ENCODE peak calls at places on chromosomes 13 and 19, in four cellular contexts. One of them, this sample, is unnamed.

GRCh38 chr13:35465345-35465744 is 11.1 kb downstream of the MAB21L1 start:
- DNase-seq in HepG2: no peak
- DNase-seq in lower lobe of right lung: no peak
- DNase-seq in esophagus muscularis mucosa: no peak
- DNase-seq in this sample: no peak

GRCh38 chr19:40251991-40252390 is 25.5 kb upstream of the CCNP start:
- DNase-seq in HepG2: no peak
- DNase-seq in lower lobe of right lung: no peak
- DNase-seq in esophagus muscularis mucosa: no peak
- DNase-seq in this sample: no peak

GRCh38 chr13:46296920-46297319 is 85.2 kb downstream of the LRRC63 start:
- DNase-seq in lower lobe of right lung: no peak
- DNase-seq in HepG2: no peak
- DNase-seq in esophagus muscularis mucosa: no peak
- DNase-seq in this sample: peak; percentile 83

GRCh38 chr13:71722206-71722605 is 144.8 kb downstream of the DACH1 start:
- DNase-seq in lower lobe of right lung: no peak
- DNase-seq in HepG2: no peak
- DNase-seq in esophagus muscularis mucosa: no peak
- DNase-seq in this sample: no peak

GRCh38 chr13:100395698-100396373 is 192.8 kb downstream of the GGACT start:
- DNase-seq in HepG2: no peak
- DNase-seq in lower lobe of right lung: no peak
- DNase-seq in esophagus muscularis mucosa: no peak
- DNase-seq in this sample: no peak

GRCh38 chr13:45623516-45624090 is 8.1 kb upstream of the ERICH6B start:
- DNase-seq in lower lobe of right lung: no peak
- DNase-seq in HepG2: peak; percentile 19
- DNase-seq in esophagus muscularis mucosa: peak; percentile 26
- DNase-seq in this sample: no peak

GRCh38 chr19:18254546-18255500 is 19.4 kb downstream of the IQCN start:
- DNase-seq in lower lobe of right lung: no peak
- DNase-seq in HepG2: no peak
- DNase-seq in esophagus muscularis mucosa: no peak
- DNase-seq in this sample: no peak

GRCh38 chr13:78401833-78402232 is 201.5 kb downstream of the POU4F1 start:
- DNase-seq in esophagus muscularis mucosa: no peak
- DNase-seq in HepG2: no peak
- DNase-seq in lower lobe of right lung: no peak
- DNase-seq in this sample: no peak

GRCh38 chr19:29663861-29664752 is 1.2 kb upstream of the PLEKHF1 start:
- DNase-seq in esophagus muscularis mucosa: no peak
- DNase-seq in HepG2: no peak
- DNase-seq in lower lobe of right lung: no peak
- DNase-seq in this sample: no peak

GRCh38 chr19:49489601-49490167 is 2.3 kb downstream of the RPL13A start:
- DNase-seq in lower lobe of right lung: no peak
- DNase-seq in esophagus muscularis mucosa: no peak
- DNase-seq in HepG2: peak; percentile 75
- DNase-seq in this sample: no peak

GRCh38 chr13:91236942-91237341 is 110.5 kb upstream of the MIR17HG start:
- DNase-seq in lower lobe of right lung: no peak
- DNase-seq in esophagus muscularis mucosa: no peak
- DNase-seq in HepG2: no peak
- DNase-seq in this sample: no peak

GRCh38 chr19:33622505-33622808 is 704 bp downstream of the CHST8 start:
- DNase-seq in HepG2: no peak
- DNase-seq in esophagus muscularis mucosa: no peak
- DNase-seq in lower lobe of right lung: no peak
- DNase-seq in this sample: no peak

GRCh38 chr13:45301263-45301662 is 39.7 kb downstream of the TPT1 start:
- DNase-seq in esophagus muscularis mucosa: no peak
- DNase-seq in HepG2: no peak
- DNase-seq in lower lobe of right lung: no peak
- DNase-seq in this sample: no peak

GRCh38 chr13:97225533-97225932 is 3.4 kb downstream of the MBNL2 start:
- DNase-seq in HepG2: no peak
- DNase-seq in lower lobe of right lung: no peak
- DNase-seq in esophagus muscularis mucosa: no peak
- DNase-seq in this sample: no peak

GRCh38 chr13:20174656-20175405 is 14.0 kb upstream of the GJA3 start:
- DNase-seq in HepG2: peak; percentile 26
- DNase-seq in esophagus muscularis mucosa: peak; percentile 98
- DNase-seq in lower lobe of right lung: peak; percentile 87
- DNase-seq in this sample: peak; percentile 38

GRCh38 chr19:18233224-18233825 is 7.1 kb upstream of the PDE4C start:
- DNase-seq in esophagus muscularis mucosa: no peak
- DNase-seq in HepG2: peak; percentile 39
- DNase-seq in lower lobe of right lung: peak; percentile 71
- DNase-seq in this sample: no peak

GRCh38 chr19:9128171-9128570 is 1.4 kb upstream of the OR7G3 start:
- DNase-seq in lower lobe of right lung: no peak
- DNase-seq in esophagus muscularis mucosa: no peak
- DNase-seq in HepG2: no peak
- DNase-seq in this sample: no peak

GRCh38 chr19:38544569-38545315 is 73.0 kb downstream of the MAP4K1 start:
- DNase-seq in esophagus muscularis mucosa: no peak
- DNase-seq in HepG2: no peak
- DNase-seq in lower lobe of right lung: peak; percentile 12
- DNase-seq in this sample: peak; percentile 7

GRCh38 chr19:46495789-46496099 is at the start of gene PNMA8B:
- DNase-seq in esophagus muscularis mucosa: no peak
- DNase-seq in HepG2: no peak
- DNase-seq in lower lobe of right lung: peak; percentile 56
- DNase-seq in this sample: no peak

GRCh38 chr13:110713642-110713952 is at the start of gene ING1:
- DNase-seq in lower lobe of right lung: no peak
- DNase-seq in HepG2: no peak
- DNase-seq in esophagus muscularis mucosa: no peak
- DNase-seq in this sample: no peak

GRCh38 chr13:61024046-61024445 is 391.6 kb downstream of the PCDH20 start:
- DNase-seq in lower lobe of right lung: no peak
- DNase-seq in esophagus muscularis mucosa: no peak
- DNase-seq in HepG2: no peak
- DNase-seq in this sample: no peak

GRCh38 chr19:45767410-45767880 is 1.6 kb downstream of the SIX5 start:
- DNase-seq in esophagus muscularis mucosa: no peak
- DNase-seq in HepG2: peak; percentile 78
- DNase-seq in lower lobe of right lung: peak; percentile 77
- DNase-seq in this sample: peak; percentile 45

GRCh38 chr19:40954573-40954972 is 36.5 kb upstream of the CYP2B6 start:
- DNase-seq in lower lobe of right lung: no peak
- DNase-seq in esophagus muscularis mucosa: no peak
- DNase-seq in HepG2: no peak
- DNase-seq in this sample: no peak

GRCh38 chr19:45443462-45444317 is 20.0 kb upstream of the ERCC1 start:
- DNase-seq in esophagus muscularis mucosa: peak; percentile 97
- DNase-seq in HepG2: peak; percentile 93
- DNase-seq in lower lobe of right lung: peak; percentile 98
- DNase-seq in this sample: no peak

DNA sequence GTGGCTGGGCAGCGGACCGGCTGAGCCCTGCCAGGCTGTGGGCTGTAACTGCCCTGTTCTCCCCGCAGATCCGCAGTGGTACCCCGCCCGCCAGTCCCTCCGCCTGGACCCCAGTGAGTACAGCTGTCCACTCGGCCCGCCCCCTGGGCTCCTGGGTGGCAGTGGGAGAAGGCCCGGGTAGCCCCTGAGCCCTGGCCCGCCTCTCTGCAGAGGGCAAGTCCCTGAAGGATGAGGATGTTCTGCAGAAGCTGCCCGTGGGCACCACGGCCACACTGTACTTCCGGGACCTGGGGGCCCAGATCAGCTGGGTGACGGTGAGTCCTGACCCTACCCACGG is 8.3 kb downstream of the NDUFB7 start:
- DNase-seq in HepG2: no peak
- DNase-seq in lower lobe of right lung: no peak
- DNase-seq in esophagus muscularis mucosa: no peak
- DNase-seq in this sample: no peak
- H3K4me3 ChIP-seq in HepG2: no peak overlapping the region
- H3K4me3 ChIP-seq in lower lobe of right lung: no peak overlapping the region
- H3K4me3 ChIP-seq in esophagus muscularis mucosa: no peak overlapping the region
- H3K4me3 ChIP-seq in this sample: no peak overlapping the region

GRCh38 chr13:40391788-40392187 is 274.7 kb downstream of the FOXO1 start:
- DNase-seq in HepG2: no peak
- DNase-seq in esophagus muscularis mucosa: peak; percentile 53
- DNase-seq in lower lobe of right lung: no peak
- DNase-seq in this sample: no peak

GRCh38 chr13:40387775-40388174 is 278.7 kb downstream of the FOXO1 start:
- DNase-seq in esophagus muscularis mucosa: peak; percentile 55
- DNase-seq in lower lobe of right lung: no peak
- DNase-seq in HepG2: no peak
- DNase-seq in this sample: no peak

GRCh38 chr13:40388617-40389016 is 277.8 kb downstream of the FOXO1 start:
- DNase-seq in esophagus muscularis mucosa: peak; percentile 85
- DNase-seq in lower lobe of right lung: no peak
- DNase-seq in HepG2: no peak
- DNase-seq in this sample: no peak

GRCh38 chr13:40389081-40389641 is 277.3 kb downstream of the FOXO1 start:
- DNase-seq in lower lobe of right lung: no peak
- DNase-seq in HepG2: no peak
- DNase-seq in esophagus muscularis mucosa: peak; percentile 87
- DNase-seq in this sample: no peak

DNA sequence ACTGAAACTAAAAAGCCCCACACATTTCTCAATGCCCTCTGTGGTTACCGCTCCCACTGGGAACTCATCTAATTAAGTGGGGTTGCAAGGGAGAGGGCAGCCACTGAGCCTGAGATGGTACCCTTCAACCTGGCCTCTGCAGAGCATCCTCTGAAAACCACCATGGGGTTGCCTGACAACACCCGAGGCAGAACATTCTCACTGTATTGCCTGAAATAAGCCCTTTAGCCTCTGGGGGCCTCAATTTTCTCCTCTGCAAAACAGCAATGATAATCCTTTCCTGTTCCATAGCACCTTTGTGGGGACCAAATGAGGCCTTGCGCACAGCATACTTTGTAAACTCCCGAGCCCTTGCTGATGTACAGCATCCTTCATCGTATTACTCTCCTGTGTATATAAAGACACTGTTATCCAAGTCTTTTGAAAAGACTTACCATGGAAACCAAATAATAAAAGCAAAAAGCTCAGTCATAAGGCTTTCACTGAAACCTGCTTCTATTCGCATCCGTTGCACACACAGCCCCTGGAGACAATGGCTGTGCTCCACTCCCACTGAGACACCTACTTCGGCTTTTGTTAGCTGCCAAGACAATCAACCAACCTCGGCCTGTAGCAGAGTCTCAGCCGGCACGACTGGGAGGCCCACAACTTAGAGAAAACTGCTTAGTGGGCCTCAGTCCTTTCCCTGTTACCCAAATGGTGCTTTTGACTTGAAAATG is 276.0 kb downstream of the FOXO1 start:
- DNase-seq in esophagus muscularis mucosa: peak; percentile 75
- DNase-seq in lower lobe of right lung: no peak
- DNase-seq in HepG2: no peak
- DNase-seq in this sample: no peak
- H3K4me3 ChIP-seq in esophagus muscularis mucosa: no peak overlapping the region
- H3K4me3 ChIP-seq in lower lobe of right lung: no peak overlapping the region
- H3K4me3 ChIP-seq in HepG2: no peak overlapping the region
- H3K4me3 ChIP-seq in this sample: no peak overlapping the region

GRCh38 chr13:74904547-74904946 is 577.4 kb downstream of the TBC1D4 start:
- DNase-seq in HepG2: no peak
- DNase-seq in lower lobe of right lung: no peak
- DNase-seq in esophagus muscularis mucosa: no peak
- DNase-seq in this sample: no peak
- H3K4me3 ChIP-seq in HepG2: no peak overlapping the region
- H3K4me3 ChIP-seq in lower lobe of right lung: no peak overlapping the region
- H3K4me3 ChIP-seq in esophagus muscularis mucosa: no peak overlapping the region
- H3K4me3 ChIP-seq in this sample: no peak overlapping the region

GRCh38 chr19:19260842-19261241 is 12.3 kb downstream of the TM6SF2 start:
- DNase-seq in HepG2: no peak
- DNase-seq in esophagus muscularis mucosa: no peak
- DNase-seq in lower lobe of right lung: no peak
- DNase-seq in this sample: no peak
- H3K4me3 ChIP-seq in HepG2: no peak overlapping the region
- H3K4me3 ChIP-seq in esophagus muscularis mucosa: no peak overlapping the region
- H3K4me3 ChIP-seq in lower lobe of right lung: no peak overlapping the region
- H3K4me3 ChIP-seq in this sample: no peak overlapping the region

DNA sequence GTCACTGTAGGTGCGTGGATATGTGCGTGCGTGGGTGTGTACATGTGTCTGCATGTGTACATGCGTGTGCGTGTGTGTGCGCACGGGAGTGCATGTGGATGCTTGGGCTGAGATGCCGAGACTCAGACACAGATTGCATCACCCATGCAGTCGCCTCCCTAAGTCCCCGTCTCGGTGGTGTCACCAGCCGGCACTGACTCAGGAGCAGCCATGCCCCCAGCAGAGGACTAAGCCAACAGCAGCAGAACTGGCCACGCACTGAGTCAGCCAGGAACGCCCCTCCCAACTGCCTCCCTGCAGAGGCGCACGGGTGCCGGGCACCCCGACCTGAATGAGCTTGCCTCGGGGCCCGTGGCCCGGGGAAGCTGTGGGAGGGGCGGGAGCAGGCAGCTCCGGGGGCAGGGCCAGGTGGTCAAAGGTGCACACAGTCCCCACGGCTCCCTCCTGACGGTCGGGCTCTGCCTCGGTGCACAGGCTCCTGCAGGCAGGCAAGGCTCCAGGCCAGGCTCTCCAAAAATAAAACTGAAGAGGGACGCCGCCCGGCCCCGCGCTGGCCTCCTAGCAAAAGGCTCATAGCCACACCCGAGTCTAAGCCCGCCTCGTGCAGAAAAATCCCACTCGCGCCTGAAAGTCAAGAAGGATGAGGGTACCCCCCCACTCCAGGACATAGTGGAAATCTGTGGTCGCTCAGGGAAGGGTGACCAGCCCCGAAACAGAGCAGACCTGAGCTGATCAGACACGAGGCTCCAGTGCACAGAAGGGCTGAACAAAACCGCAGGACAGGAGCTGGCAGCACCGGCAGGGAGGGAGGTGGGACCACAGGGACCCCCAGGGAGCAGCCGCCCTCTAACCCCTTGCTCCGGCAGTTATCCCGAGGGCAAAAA is 49.2 kb downstream of the GADD45B start:
- DNase-seq in lower lobe of right lung: no peak
- DNase-seq in HepG2: peak; percentile 68
- DNase-seq in esophagus muscularis mucosa: no peak
- DNase-seq in this sample: no peak
- H3K4me3 ChIP-seq in lower lobe of right lung: no peak overlapping the region
- H3K4me3 ChIP-seq in HepG2: peak overlapping the region; percentile 57
- H3K4me3 ChIP-seq in esophagus muscularis mucosa: peak overlapping the region; percentile 32
- H3K4me3 ChIP-seq in this sample: no peak overlapping the region

DNA sequence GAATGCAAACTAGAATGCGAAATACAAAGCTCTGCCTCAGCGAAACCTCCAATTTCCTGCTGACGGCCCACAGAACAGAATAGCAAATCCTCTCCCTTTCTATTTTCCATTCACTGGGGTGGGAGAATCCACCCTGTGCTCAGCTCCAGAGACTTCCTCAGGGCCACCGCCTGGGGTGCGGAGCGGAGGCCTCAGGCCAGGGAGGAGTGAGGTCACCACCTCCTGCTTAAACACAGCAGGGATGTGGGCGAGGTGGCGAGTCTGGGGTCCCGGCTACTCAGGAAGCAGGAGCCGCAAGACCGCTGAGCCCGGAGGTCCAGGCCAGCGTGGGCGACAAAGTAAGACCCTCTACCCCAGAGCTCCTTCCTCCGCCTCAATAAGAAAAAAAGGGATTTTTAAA is 666 bp upstream of the ZNF320 start:
- DNase-seq in esophagus muscularis mucosa: no peak
- DNase-seq in HepG2: no peak
- DNase-seq in lower lobe of right lung: no peak
- DNase-seq in this sample: no peak
- H3K4me3 ChIP-seq in esophagus muscularis mucosa: peak overlapping the region; percentile 85
- H3K4me3 ChIP-seq in HepG2: no peak overlapping the region
- H3K4me3 ChIP-seq in lower lobe of right lung: peak overlapping the region; percentile 93
- H3K4me3 ChIP-seq in this sample: peak overlapping the region; percentile 89

GRCh38 chr13:74443623-74444022 is 309.4 kb upstream of the KLF12 start:
- DNase-seq in HepG2: no peak
- DNase-seq in esophagus muscularis mucosa: no peak
- DNase-seq in lower lobe of right lung: no peak
- DNase-seq in this sample: peak; percentile 37
- H3K4me3 ChIP-seq in HepG2: no peak overlapping the region
- H3K4me3 ChIP-seq in esophagus muscularis mucosa: no peak overlapping the region
- H3K4me3 ChIP-seq in lower lobe of right lung: no peak overlapping the region
- H3K4me3 ChIP-seq in this sample: no peak overlapping the region